ENCODE peak calls at places on chromosomes 6 and 20, in ten cellular contexts. G, E, N, O, A, J, S, F, W and Y are unnamed samples. For H3K4me1, the result is how much of the 10 kb centered on the place peaks cover.

GRCh38 chr20:45948261-45948733 is 13.8 kb downstream of the PCIF1 start:
- DNase-seq in G (no peak), E (no peak), N (no peak), O (no peak), A (no peak), J (no peak), S (no peak), F (no peak), W (no peak), Y (no peak)

GRCh38 chr20:57211949-57212889 is 54.2 kb downstream of the BMP7 start:
- DNase-seq in G (peak), E (peak), N (peak), O (peak), A (peak), J (peak), S (no peak), F (peak), W (peak), Y (peak)

GRCh38 chr6:41894366-41895299 is 542 bp downstream of the USP49 start:
- DNase-seq in G (peak), E (peak), N (peak), O (no peak), A (no peak), J (no peak), S (peak), F (peak), W (no peak), Y (no peak)

GRCh38 chr6:43231053-43231452 is 1.8 kb upstream of the DNPH1 start:
- DNase-seq in G (no peak), E (no peak), N (no peak), O (peak), A (no peak), J (no peak), S (no peak), F (no peak), W (no peak), Y (no peak)

GRCh38 chr20:9093203-9093962 is 24.5 kb downstream of the PLCB4 start:
- DNase-seq in G (no peak), E (no peak), N (no peak), O (no peak), A (no peak), J (no peak), S (no peak), F (no peak), W (no peak), Y (no peak)

GRCh38 chr6:92687278-92687677 is 732.1 kb downstream of the EPHA7 start:
- DNase-seq in G (no peak), E (no peak), N (no peak), O (no peak), A (no peak), J (no peak), S (no peak), F (no peak), W (no peak), Y (no peak)

GRCh38 chr6:93183513-93183912 is 235.8 kb downstream of the EPHA7 start:
- DNase-seq in G (no peak), E (no peak), N (no peak), O (no peak), A (no peak), J (no peak), S (no peak), F (no peak), W (no peak), Y (no peak)

GRCh38 chr6:108562503-108562993 is 1.8 kb downstream of the FOXO3 start:
- DNase-seq in G (peak), E (peak), N (peak), O (peak), A (peak), J (peak), S (peak), F (peak), W (peak), Y (peak)

GRCh38 chr6:57216235-57217101 is 5.6 kb downstream of the RAB23 start:
- DNase-seq in G (no peak), E (no peak), N (peak), O (no peak), A (no peak), J (peak), S (no peak), F (no peak), W (no peak), Y (no peak)

GRCh38 chr20:18743665-18744440 is 69.7 kb upstream of the SCP2D1 start:
- DNase-seq in G (no peak), E (no peak), N (no peak), O (no peak), A (no peak), J (peak), S (no peak), F (no peak), W (no peak), Y (no peak)

GRCh38 chr6:112218563-112218962 is 35.8 kb downstream of the LAMA4 start:
- DNase-seq in G (peak), E (no peak), N (no peak), O (no peak), A (peak), J (no peak), S (no peak), F (no peak), W (no peak), Y (peak)

GRCh38 chr6:128131566-128131965 is 230.7 kb upstream of the THEMIS start:
- DNase-seq in G (no peak), E (no peak), N (peak), O (no peak), A (no peak), J (peak), S (no peak), F (no peak), W (no peak), Y (no peak)

GRCh38 chr6:64330694-64331309 is 695.2 kb downstream of the PHF3 start:
- DNase-seq in G (peak), E (no peak), N (peak), O (peak), A (peak), J (peak), S (peak), F (peak), W (peak), Y (peak)

GRCh38 chr20:37901280-37901666 is 1.7 kb upstream of the VSTM2L start:
- DNase-seq in G (no peak), E (no peak), N (no peak), O (no peak), A (no peak), J (no peak), S (no peak), F (no peak), W (no peak), Y (no peak)

GRCh38 chr20:24598346-24598745 is 128.9 kb downstream of the SYNDIG1 start:
- DNase-seq in G (no peak), E (no peak), N (no peak), O (no peak), A (no peak), J (no peak), S (no peak), F (no peak), W (no peak), Y (no peak)

GRCh38 chr6:142482973-142483372 is 181.2 kb downstream of the ADGRG6 start:
- DNase-seq in G (no peak), E (no peak), N (no peak), O (no peak), A (no peak), J (no peak), S (no peak), F (no peak), W (no peak), Y (no peak)

GRCh38 chr6:46014054-46014453 is 1.6 kb downstream of the CLIC5 start:
- DNase-seq in G (no peak), E (no peak), N (no peak), O (no peak), A (no peak), J (no peak), S (no peak), F (no peak), W (no peak), Y (no peak)
- H3K4me3 ChIP-seq in G (no peak), E (no peak), N (no peak), O (peak), A (no peak), J (no peak), S (no peak), F (no peak), W (no peak), Y (peak)

DNA sequence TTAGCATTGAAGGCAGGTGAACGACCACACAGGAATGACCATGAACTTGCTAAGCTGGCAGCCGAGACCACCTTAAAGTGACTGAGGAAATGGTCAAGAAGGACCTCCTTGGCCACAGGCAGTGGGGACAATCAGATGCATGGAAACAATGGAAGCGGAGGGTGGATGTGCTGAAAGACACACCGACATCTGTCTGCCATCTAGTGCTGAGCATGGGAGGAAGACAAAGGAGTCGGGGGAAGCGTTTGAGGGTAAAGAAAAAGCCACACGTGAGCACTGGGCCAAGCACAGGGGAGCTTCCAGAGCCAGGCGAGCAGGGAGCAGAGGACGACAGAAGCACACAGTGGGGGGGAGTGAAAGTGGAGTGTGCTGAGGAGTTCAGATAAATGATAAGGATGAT is 367.8 kb downstream of the ZFAND3 start:
- DNase-seq in G (no peak), E (no peak), N (no peak), O (no peak), A (no peak), J (no peak), S (no peak), F (no peak), W (no peak), Y (no peak)
- TF ChIP-seq CTCF in G (no peak), E (no peak), N (no peak), O (no peak), A (no peak), J (no peak), S (peak), F (peak), W (no peak), Y (no peak)

GRCh38 chr6:7152467-7152866 is 44.7 kb downstream of the RREB1 start:
- DNase-seq in G (no peak), E (no peak), N (no peak), O (no peak), A (no peak), J (peak), S (no peak), F (no peak), W (no peak), Y (no peak)
- H3K4me1 ChIP-seq in G (under half), E (under half), N (under half), O (half or more), A (half or more), J (under half), S (under half), F (under half), W (half or more), Y (half or more)

DNA sequence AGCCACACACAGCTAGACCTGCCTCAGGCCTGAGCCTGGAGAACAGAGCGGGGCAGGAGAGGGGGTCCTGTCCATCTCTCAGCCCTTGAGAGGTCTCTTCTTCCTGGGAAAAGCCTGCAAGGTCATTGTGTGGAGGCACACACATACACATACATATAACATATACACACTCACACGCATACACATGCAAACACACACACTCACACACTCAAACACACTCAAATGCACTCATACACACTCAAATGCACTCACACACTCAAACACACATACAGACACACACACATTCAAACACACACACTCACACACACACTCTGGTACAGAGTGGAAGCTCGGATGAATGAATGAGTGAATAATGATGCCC is 515 bp downstream of the TLDC2 start:
- DNase-seq in G (no peak), E (no peak), N (no peak), O (no peak), A (no peak), J (no peak), S (no peak), F (no peak), W (no peak), Y (no peak)
- H3K4me3 ChIP-seq in G (no peak), E (no peak), N (no peak), O (no peak), A (no peak), J (no peak), S (no peak), F (no peak), W (no peak), Y (no peak)

DNA sequence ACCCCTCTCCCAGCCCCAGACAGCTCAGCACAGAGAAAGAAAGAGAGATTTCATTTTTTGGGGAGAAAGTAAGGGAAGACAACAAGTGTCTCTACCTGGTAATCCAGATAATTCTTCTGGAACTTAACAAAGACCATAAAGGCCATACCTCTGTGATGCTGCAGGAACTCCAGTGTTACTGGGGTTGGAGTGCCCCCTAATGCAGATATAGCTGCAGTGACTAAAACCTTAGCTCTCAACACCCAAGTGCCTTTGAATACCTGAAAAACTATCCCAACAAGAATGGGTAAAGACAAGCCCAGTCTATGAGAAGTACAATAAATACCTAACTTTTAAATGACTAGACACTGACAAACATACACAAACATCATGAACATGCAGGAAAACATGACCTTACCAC is 365.3 kb upstream of the PTCHD4 start:
- DNase-seq in G (no peak), E (no peak), N (peak), O (no peak), A (peak), J (peak), S (no peak), F (peak), W (no peak), Y (no peak)
- TF ChIP-seq CTCF in G (no peak), E (no peak), N (peak), O (no peak), A (peak), J (peak), S (no peak), F (peak), W (no peak), Y (no peak)

GRCh38 chr20:34701405-34702085 is 2.6 kb upstream of the TP53INP2 start:
- DNase-seq in G (no peak), E (no peak), N (no peak), O (no peak), A (peak), J (peak), S (no peak), F (no peak), W (no peak), Y (no peak)

GRCh38 chr20:34704177-34705007 is at the start of gene TP53INP2:
- DNase-seq in G (peak), E (peak), N (peak), O (peak), A (peak), J (peak), S (peak), F (peak), W (peak), Y (peak)

GRCh38 chr20:34705008-34705382 is 851 bp downstream of the TP53INP2 start:
- DNase-seq in G (no peak), E (no peak), N (no peak), O (no peak), A (no peak), J (no peak), S (no peak), F (no peak), W (no peak), Y (no peak)

GRCh38 chr20:34703573-34704176 is 469 bp upstream of the TP53INP2 start:
- DNase-seq in G (no peak), E (no peak), N (peak), O (no peak), A (no peak), J (peak), S (no peak), F (peak), W (no peak), Y (no peak)

DNA sequence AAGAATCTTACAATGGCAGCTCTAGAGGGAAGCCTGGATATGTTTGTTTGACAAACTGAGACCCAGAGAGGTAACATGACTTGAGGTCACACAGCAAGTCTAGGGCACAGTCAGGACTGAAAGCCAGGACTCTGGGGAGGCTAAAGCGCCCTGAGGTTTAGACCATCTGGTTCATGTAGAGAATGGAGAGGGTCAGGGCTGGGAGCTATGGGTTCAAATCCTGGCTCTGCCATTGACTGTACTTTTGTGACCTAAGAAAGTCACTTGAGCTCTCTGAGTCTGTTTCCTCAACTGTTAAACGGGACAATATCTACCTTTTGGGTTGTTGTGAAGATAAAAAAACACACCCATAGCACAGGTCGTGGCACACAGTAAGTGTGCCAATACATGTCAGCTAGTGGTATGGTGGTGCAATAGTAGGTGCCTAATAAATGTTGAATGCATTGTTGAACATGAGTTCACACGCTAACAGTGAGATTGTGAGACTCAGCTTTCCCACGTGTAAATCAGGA is 1.0 kb upstream of the TP53INP2 start:
- DNase-seq in G (no peak), E (no peak), N (no peak), O (no peak), A (no peak), J (no peak), S (no peak), F (no peak), W (no peak), Y (no peak)
- H3K4me1 ChIP-seq in G (under half), E (under half), N (under half), O (under half), A (under half), J (under half), S (under half), F (under half), W (under half), Y (under half)

GRCh38 chr20:15726416-15726815 is 846.8 kb downstream of the KIF16B start:
- DNase-seq in G (no peak), E (no peak), N (no peak), O (no peak), A (no peak), J (no peak), S (no peak), F (no peak), W (no peak), Y (no peak)
- H3K4me3 ChIP-seq in G (no peak), E (no peak), N (no peak), O (no peak), A (no peak), J (no peak), S (no peak), F (no peak), W (no peak), Y (no peak)

DNA sequence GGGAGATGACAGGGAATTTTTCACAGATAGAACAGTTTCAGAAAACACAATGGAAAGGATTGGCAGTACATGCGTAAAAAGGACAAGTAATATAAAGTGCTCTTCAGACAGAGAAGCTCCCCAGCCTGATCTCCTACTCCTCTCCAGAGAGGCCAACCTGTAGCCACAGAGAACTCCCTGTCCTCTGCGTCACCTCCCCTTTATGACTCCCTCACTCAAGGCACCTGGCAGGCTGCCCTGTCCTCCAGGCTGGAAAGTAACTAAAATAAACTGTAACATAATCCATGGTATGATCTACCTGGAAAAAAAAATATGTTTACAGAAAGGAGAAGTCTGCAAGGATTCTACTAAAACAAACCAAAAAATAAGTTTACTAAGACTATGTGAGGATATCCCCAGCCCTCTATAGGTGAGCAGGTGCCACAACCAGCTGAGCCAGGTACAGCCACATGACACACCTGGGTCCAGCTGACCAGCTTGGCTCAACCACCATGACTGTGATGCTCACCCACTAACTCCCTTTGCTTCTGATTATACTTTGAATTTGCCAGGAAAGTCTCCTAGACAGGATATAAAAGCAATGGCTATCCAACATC is 29.2 kb downstream of the MBOAT1 start:
- DNase-seq in G (no peak), E (no peak), N (peak), O (no peak), A (no peak), J (peak), S (no peak), F (peak), W (peak), Y (no peak)
- TF ChIP-seq CTCF in G (no peak), E (no peak), N (no peak), O (no peak), A (no peak), J (peak), S (no peak), F (peak), W (no peak), Y (no peak)

DNA sequence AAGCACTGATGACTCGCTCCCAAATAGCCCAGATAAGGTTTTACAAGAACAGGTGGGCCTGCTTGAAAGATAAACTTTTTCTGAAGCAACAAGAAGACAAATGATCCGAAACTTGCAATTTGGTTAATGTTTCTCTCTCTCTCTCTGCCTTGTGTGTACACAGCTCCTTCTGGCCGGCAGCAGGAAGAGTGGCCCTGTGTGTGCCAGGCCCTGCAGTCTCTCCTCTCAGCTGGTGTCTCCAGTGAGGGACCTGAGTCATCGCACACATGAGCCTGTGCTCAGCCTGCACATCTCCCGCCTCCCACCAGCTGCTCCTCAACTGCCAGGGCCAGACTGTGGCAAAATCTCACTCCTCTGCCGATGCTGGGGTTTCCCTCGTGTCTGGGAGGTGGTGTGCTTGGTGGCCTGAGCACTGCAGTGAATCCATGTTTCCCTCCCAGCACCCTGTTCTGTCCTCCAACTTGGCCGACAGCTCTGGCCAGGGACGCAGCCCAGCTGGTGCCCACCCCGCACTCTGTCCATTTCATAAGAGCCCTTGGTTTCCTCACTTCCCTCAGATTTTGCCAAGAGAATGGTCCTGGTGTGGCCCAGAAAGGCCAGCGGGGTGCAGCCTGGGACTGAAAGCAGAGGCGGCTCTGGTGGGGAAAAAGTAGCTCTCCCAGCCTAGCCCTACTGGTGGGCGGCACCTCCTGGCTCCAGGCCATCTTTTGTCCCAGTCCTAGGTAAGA is 49.4 kb downstream of the ERMARD start:
- DNase-seq in G (peak), E (no peak), N (peak), O (no peak), A (peak), J (peak), S (peak), F (peak), W (no peak), Y (no peak)
- H3K4me1 ChIP-seq in G (under half), E (under half), N (under half), O (under half), A (under half), J (under half), S (under half), F (under half), W (under half), Y (under half)